ENCODE peak calls at places on chromosome 21, in seven cellular contexts. G, X, F, R, Y, B and S are unnamed samples.

GRCh38 chr21:16838330-16838729 is 674.5 kb upstream of the CXADR start:
- DNase-seq in G (no peak), X (no peak), F (no peak), R (no peak), Y (no peak), B (no peak), S (no peak)

GRCh38 chr21:42148584-42148983 is 70.4 kb upstream of the ABCG1 start:
- DNase-seq in G (no peak), X (no peak), F (no peak), R (no peak), Y (no peak), B (no peak), S (no peak)

GRCh38 chr21:44994016-44994365 is 54.2 kb downstream of the SLX9 start:
- DNase-seq in G (no peak), X (no peak), F (no peak), R (no peak), Y (no peak), B (no peak), S (no peak)

GRCh38 chr21:38912355-38912619 is 106.6 kb downstream of the ETS2 start:
- DNase-seq in G (no peak), X (no peak), F (no peak), R (peak), Y (no peak), B (no peak), S (no peak)

GRCh38 chr21:45295576-45296365 is 8.1 kb upstream of the POFUT2 start:
- DNase-seq in G (no peak), X (no peak), F (no peak), R (peak), Y (peak), B (no peak), S (no peak)

GRCh38 chr21:45104560-45104959 is 30.2 kb downstream of the ADARB1 start:
- DNase-seq in G (no peak), X (peak), F (peak), R (no peak), Y (no peak), B (peak), S (no peak)

GRCh38 chr21:42350899-42351543 is at the start of gene TFF2:
- DNase-seq in G (no peak), X (no peak), F (no peak), R (no peak), Y (no peak), B (no peak), S (no peak)

GRCh38 chr21:28445081-28445830 is 547.4 kb downstream of the LTN1 start:
- DNase-seq in G (no peak), X (no peak), F (no peak), R (no peak), Y (peak), B (no peak), S (no peak)

GRCh38 chr21:45479691-45480675 is 62.3 kb downstream of the SLC19A1 start:
- DNase-seq in G (no peak), X (peak), F (no peak), R (no peak), Y (no peak), B (peak), S (no peak)

GRCh38 chr21:43866233-43866632 is 1.2 kb downstream of the AGPAT3 start:
- DNase-seq in G (no peak), X (peak), F (no peak), R (no peak), Y (peak), B (peak), S (no peak)

GRCh38 chr21:16519012-16519411 is 789.2 kb downstream of the USP25 start:
- DNase-seq in G (no peak), X (no peak), F (no peak), R (no peak), Y (no peak), B (no peak), S (no peak)